ENCODE peak calls at places on chromosomes 6 and 20, in eight cellular contexts. R, V, D, Q, J, L, N and E are unnamed samples.
A peak's percentile ranks its signal among the peaks of the same experiment; 100 is the strongest.

GRCh38 chr6:52494298-52495072 is 74.3 kb downstream of the EFHC1 start:
- DNase-seq in D (no peak), V (no peak), Q (no peak), J (no peak), R (no peak), L (no peak), N (no peak), E (no peak)

GRCh38 chr6:37176268-37177082 is 6.5 kb downstream of the PIM1 start:
- DNase-seq in V (peak; percentile 37), Q (peak; percentile 45), N (no peak), L (no peak), R (no peak), J (no peak), D (no peak), E (no peak)

GRCh38 chr6:50007821-50008220 is 14.0 kb downstream of the DEFB110 start:
- DNase-seq in R (no peak), J (no peak), Q (no peak), L (no peak), V (no peak), N (no peak), D (no peak), E (no peak)

GRCh38 chr20:57091748-57092111 is 174.7 kb downstream of the BMP7 start:
- DNase-seq in V (no peak), R (no peak), J (no peak), N (no peak), L (no peak), D (no peak), Q (no peak), E (no peak)

GRCh38 chr6:84052204-84052882 is 18.8 kb downstream of the MRAP2 start:
- DNase-seq in V (peak; percentile 73), J (peak; percentile 86), N (peak; percentile 87), R (no peak), Q (peak; percentile 53), L (peak; percentile 23), D (no peak), E (peak; percentile 88)

GRCh38 chr6:21229061-21229460 is 364.5 kb upstream of the SOX4 start:
- DNase-seq in D (no peak), N (no peak), Q (no peak), V (no peak), R (no peak), J (peak; percentile 26), L (no peak), E (no peak)

GRCh38 chr6:142842423-142843261 is 102.3 kb downstream of the HIVEP2 start:
- DNase-seq in D (no peak), N (no peak), V (no peak), J (no peak), R (peak; percentile 94), L (no peak), Q (no peak), E (no peak)

GRCh38 chr20:62174870-62175624 is 7.8 kb upstream of the MTG2 start:
- DNase-seq in R (no peak), Q (no peak), V (no peak), L (no peak), N (no peak), J (no peak), D (no peak), E (no peak)

GRCh38 chr20:10521068-10521834 is 86.1 kb downstream of the SLX4IP start:
- DNase-seq in V (no peak), Q (peak; percentile 27), N (no peak), D (peak; percentile 43), R (peak; percentile 92), L (no peak), J (peak; percentile 17), E (peak; percentile 84)

GRCh38 chr20:40646321-40647212 is 42.5 kb downstream of the MAFB start:
- DNase-seq in N (no peak), L (no peak), Q (no peak), R (no peak), J (peak; percentile 26), V (no peak), D (no peak), E (peak; percentile 96)

GRCh38 chr20:17570347-17571152 is 675 bp downstream of the DSTN start:
- DNase-seq in L (peak; percentile 46), N (peak; percentile 64), V (peak; percentile 80), J (peak; percentile 80), Q (peak; percentile 72), R (peak; percentile 67), D (no peak), E (peak; percentile 70)

GRCh38 chr6:7175463-7175862 is 67.7 kb downstream of the RREB1 start:
- DNase-seq in N (no peak), R (no peak), J (no peak), V (no peak), Q (no peak), D (no peak), L (no peak), E (no peak)

GRCh38 chr6:30689022-30689865 is 1.5 kb downstream of the NRM start:
- DNase-seq in J (no peak), D (no peak), R (no peak), V (peak; percentile 38), Q (no peak), L (no peak), N (no peak), E (no peak)

GRCh38 chr6:24283043-24283985 is 74.5 kb downstream of the DCDC2 start:
- DNase-seq in V (peak; percentile 45), R (peak; percentile 88), Q (peak; percentile 87), L (peak; percentile 48), D (peak; percentile 83), N (peak; percentile 83), J (peak; percentile 89), E (peak; percentile 97)

GRCh38 chr6:23173231-23173630 is 603.9 kb downstream of the HDGFL1 start:
- DNase-seq in R (peak; percentile 28), J (no peak), Q (no peak), L (no peak), D (no peak), V (no peak), N (no peak), E (no peak)

GRCh38 chr6:82144852-82145332 is 102.7 kb downstream of the IBTK start:
- DNase-seq in N (peak; percentile 81), L (peak; percentile 48), D (peak; percentile 30), J (peak; percentile 11), R (peak; percentile 96), Q (peak; percentile 78), V (no peak), E (peak; percentile 86)

GRCh38 chr20:57749131-57749690 is 39.4 kb upstream of the PMEPA1 start:
- DNase-seq in N (peak; percentile 36), Q (no peak), R (no peak), L (no peak), J (no peak), V (no peak), D (no peak), E (no peak)

GRCh38 chr20:48463916-48464315 is 363.9 kb downstream of the PREX1 start:
- DNase-seq in N (no peak), L (no peak), V (no peak), J (no peak), R (peak; percentile 47), D (no peak), Q (peak; percentile 56), E (no peak)

DNA sequence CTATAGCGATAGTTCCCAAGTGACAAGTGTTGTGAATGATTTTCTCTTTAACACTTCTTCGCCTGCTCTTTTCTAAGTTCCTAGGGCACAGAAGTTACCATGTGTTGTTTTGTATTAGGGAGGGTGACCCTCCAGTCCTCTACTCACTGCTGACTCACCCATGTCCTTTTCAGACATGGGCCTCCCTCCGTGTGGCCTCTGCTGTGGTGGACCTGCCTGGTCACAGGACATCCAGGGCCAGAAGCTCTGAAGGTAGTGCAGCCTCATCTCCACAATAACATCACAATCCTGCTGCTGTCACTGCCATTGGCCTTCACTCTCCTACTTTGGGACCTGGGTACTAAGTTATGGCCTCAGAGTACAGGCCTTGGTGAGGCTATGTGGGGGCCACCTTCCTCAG is 87.1 kb upstream of the TNFAIP3 start:
- DNase-seq in J (no peak), N (no peak), V (no peak), L (no peak), Q (no peak), R (peak; percentile 69), D (no peak), E (no peak)
- H3K27ac ChIP-seq in J (no peak overlapping the region), N (no peak overlapping the region), V (no peak overlapping the region), L (no peak overlapping the region), Q (peak overlapping the region; percentile 82), R (no peak overlapping the region), D (no peak overlapping the region), E (no peak overlapping the region)

DNA sequence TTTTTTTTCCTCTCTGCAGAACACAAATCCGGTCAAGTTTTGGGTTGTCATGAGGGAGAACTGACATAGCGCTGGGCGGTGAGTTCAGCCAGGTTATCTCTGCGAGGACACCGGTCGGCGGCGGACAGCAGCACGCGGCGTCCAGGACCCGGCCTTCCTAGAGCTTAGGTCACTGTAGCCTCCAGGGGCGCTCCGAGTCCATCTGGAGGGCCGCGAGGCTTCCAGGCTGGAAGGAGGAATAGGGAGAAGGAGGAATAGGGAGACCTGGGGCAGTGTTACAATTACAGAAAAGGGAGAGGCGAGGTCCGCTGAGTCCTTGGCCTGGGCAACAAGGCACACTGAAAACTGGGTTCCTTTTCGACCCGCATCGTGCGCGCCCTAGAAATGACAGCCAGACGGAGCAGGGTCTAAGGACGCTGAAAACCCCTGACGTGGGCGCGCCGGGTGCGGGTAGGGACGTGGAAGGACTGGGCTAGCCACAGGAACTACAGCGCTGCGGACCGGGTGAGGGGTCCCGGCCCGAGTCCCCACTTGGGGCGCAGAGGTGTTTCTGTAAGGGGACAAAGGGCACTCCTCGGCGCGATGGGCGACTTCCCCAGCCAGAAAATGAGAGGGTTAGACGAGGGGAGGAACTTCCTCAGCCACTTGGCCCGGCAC is 536 bp upstream of the FNDC1 start:
- DNase-seq in L (no peak), J (peak; percentile 91), R (peak; percentile 64), V (peak; percentile 49), D (peak; percentile 63), N (peak; percentile 56), Q (peak; percentile 83), E (no peak)
- H3K4me3 ChIP-seq in L (peak overlapping the region; percentile 47), J (peak overlapping the region; percentile 45), R (peak overlapping the region; percentile 76), V (peak overlapping the region; percentile 26), D (peak overlapping the region; percentile 53), N (peak overlapping the region; percentile 52), Q (peak overlapping the region; percentile 33), E (no peak overlapping the region)

DNA sequence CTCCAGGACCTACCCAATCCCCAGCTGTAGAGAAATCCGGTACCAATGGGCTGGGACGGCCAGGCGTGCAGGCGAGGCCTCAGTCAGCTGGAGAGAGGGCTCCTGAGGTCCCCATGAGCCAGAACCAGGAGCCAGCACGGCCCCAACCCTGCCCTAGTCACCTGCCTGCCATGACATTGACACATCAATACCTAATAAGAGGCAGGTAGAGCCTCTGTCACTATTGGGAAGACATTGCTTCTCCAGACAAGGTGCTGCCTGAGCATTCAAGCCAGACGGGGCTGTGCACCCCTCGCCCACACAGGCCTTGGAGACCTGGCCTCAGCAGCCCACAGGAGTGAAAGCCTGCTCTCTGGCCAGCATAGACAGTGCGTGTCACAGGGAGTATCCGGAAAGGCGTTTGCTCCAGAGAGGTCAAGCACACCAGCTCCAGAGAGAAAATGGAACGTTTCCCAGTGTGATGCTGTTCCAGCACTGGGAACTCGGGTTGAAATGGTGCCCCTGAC is 3.5 kb downstream of the DLL1 start:
- DNase-seq in N (no peak), Q (no peak), V (no peak), D (no peak), J (no peak), L (no peak), R (no peak), E (no peak)
- H3K27ac ChIP-seq in N (peak overlapping the region; percentile 59), Q (no peak overlapping the region), V (no peak overlapping the region), D (no peak overlapping the region), J (no peak overlapping the region), L (no peak overlapping the region), R (no peak overlapping the region), E (no peak overlapping the region)

DNA sequence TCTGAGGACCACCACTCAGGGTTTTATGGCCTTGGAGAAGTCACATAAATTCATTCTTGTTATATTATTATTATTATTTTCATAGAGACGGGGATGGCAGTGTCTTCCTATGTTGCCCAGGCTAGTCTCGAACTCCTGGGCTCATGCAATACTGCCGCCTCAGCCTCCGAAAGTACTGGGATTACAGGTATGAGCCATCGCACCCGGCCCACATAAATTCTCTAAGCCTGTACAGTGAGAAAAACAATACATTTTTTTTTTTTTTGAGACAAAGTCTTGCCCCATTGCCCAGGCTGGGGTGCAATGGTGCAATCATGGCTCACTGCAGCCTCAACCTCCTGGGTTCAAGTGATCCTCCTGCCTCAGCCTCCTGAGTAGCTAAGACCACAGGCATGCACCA is 753 bp upstream of the FASTKD5 start:
- DNase-seq in J (no peak), N (no peak), L (no peak), Q (no peak), D (no peak), R (no peak), V (no peak), E (no peak)
- H3K4me3 ChIP-seq in J (peak overlapping the region; percentile 82), N (peak overlapping the region; percentile 82), L (peak overlapping the region; percentile 97), Q (no peak overlapping the region), D (peak overlapping the region; percentile 69), R (peak overlapping the region; percentile 90), V (no peak overlapping the region), E (peak overlapping the region; percentile 84)